ENCODE peak calls at places on chromosomes 4 and X, in six cellular contexts. One of them, this sample, is unnamed.

GRCh38 chrX:108359811-108360602 is 78.2 kb downstream of the COL4A6 start:
- DNase-seq in activated CD4-positive, alpha-beta T cell treated with anti-CD3 and anti-CD28 coated beads for 4 hours: no peak
- DNase-seq in GM20000: no peak
- DNase-seq in stimulated activated CD8-positive, alpha-beta memory T cell treated with anti-CD3 and anti-CD28 coated beads, Interleukin-7, amount 100 ng/mL, for 1 hour: no peak
- DNase-seq in stimulated activated CD4-positive, alpha-beta T cell treated with anti-CD3 and anti-CD28 coated beads, TNF-alpha, amount 100 ng/mL, for 1 hour: no peak
- DNase-seq in EL: peak
- DNase-seq in this sample: no peak

GRCh38 chr4:16916719-16917337 is 18.4 kb upstream of the LDB2 start:
- DNase-seq in stimulated activated CD8-positive, alpha-beta memory T cell treated with anti-CD3 and anti-CD28 coated beads, Interleukin-7, amount 100 ng/mL, for 1 hour: peak
- DNase-seq in EL: peak
- DNase-seq in stimulated activated CD4-positive, alpha-beta T cell treated with anti-CD3 and anti-CD28 coated beads, TNF-alpha, amount 100 ng/mL, for 1 hour: peak
- DNase-seq in GM20000: peak
- DNase-seq in activated CD4-positive, alpha-beta T cell treated with anti-CD3 and anti-CD28 coated beads for 4 hours: peak
- DNase-seq in this sample: peak

GRCh38 chr4:6573551-6573950 is 1.4 kb upstream of the MAN2B2 start:
- DNase-seq in stimulated activated CD4-positive, alpha-beta T cell treated with anti-CD3 and anti-CD28 coated beads, TNF-alpha, amount 100 ng/mL, for 1 hour: no peak
- DNase-seq in activated CD4-positive, alpha-beta T cell treated with anti-CD3 and anti-CD28 coated beads for 4 hours: no peak
- DNase-seq in stimulated activated CD8-positive, alpha-beta memory T cell treated with anti-CD3 and anti-CD28 coated beads, Interleukin-7, amount 100 ng/mL, for 1 hour: no peak
- DNase-seq in GM20000: no peak
- DNase-seq in EL: no peak
- DNase-seq in this sample: no peak

GRCh38 chr4:135418353-135418752 is 1216.8 kb upstream of the PABPC4L start:
- DNase-seq in stimulated activated CD4-positive, alpha-beta T cell treated with anti-CD3 and anti-CD28 coated beads, TNF-alpha, amount 100 ng/mL, for 1 hour: no peak
- DNase-seq in EL: peak
- DNase-seq in stimulated activated CD8-positive, alpha-beta memory T cell treated with anti-CD3 and anti-CD28 coated beads, Interleukin-7, amount 100 ng/mL, for 1 hour: no peak
- DNase-seq in GM20000: peak
- DNase-seq in activated CD4-positive, alpha-beta T cell treated with anti-CD3 and anti-CD28 coated beads for 4 hours: no peak
- DNase-seq in this sample: no peak

GRCh38 chrX:9706426-9706825 is 59.2 kb downstream of the GPR143 start:
- DNase-seq in GM20000: no peak
- DNase-seq in stimulated activated CD4-positive, alpha-beta T cell treated with anti-CD3 and anti-CD28 coated beads, TNF-alpha, amount 100 ng/mL, for 1 hour: no peak
- DNase-seq in stimulated activated CD8-positive, alpha-beta memory T cell treated with anti-CD3 and anti-CD28 coated beads, Interleukin-7, amount 100 ng/mL, for 1 hour: no peak
- DNase-seq in EL: no peak
- DNase-seq in activated CD4-positive, alpha-beta T cell treated with anti-CD3 and anti-CD28 coated beads for 4 hours: no peak
- DNase-seq in this sample: no peak

GRCh38 chr4:40719008-40719623 is 30.6 kb upstream of the NSUN7 start:
- DNase-seq in activated CD4-positive, alpha-beta T cell treated with anti-CD3 and anti-CD28 coated beads for 4 hours: no peak
- DNase-seq in GM20000: peak
- DNase-seq in stimulated activated CD4-positive, alpha-beta T cell treated with anti-CD3 and anti-CD28 coated beads, TNF-alpha, amount 100 ng/mL, for 1 hour: no peak
- DNase-seq in stimulated activated CD8-positive, alpha-beta memory T cell treated with anti-CD3 and anti-CD28 coated beads, Interleukin-7, amount 100 ng/mL, for 1 hour: no peak
- DNase-seq in EL: peak
- DNase-seq in this sample: peak

GRCh38 chr4:41232406-41232805 is 18.1 kb upstream of the APBB2 start:
- DNase-seq in activated CD4-positive, alpha-beta T cell treated with anti-CD3 and anti-CD28 coated beads for 4 hours: no peak
- DNase-seq in stimulated activated CD8-positive, alpha-beta memory T cell treated with anti-CD3 and anti-CD28 coated beads, Interleukin-7, amount 100 ng/mL, for 1 hour: no peak
- DNase-seq in GM20000: no peak
- DNase-seq in EL: no peak
- DNase-seq in stimulated activated CD4-positive, alpha-beta T cell treated with anti-CD3 and anti-CD28 coated beads, TNF-alpha, amount 100 ng/mL, for 1 hour: no peak
- DNase-seq in this sample: no peak

GRCh38 chr4:68404153-68404552 is 43.1 kb upstream of the TMPRSS11E start:
- DNase-seq in EL: no peak
- DNase-seq in activated CD4-positive, alpha-beta T cell treated with anti-CD3 and anti-CD28 coated beads for 4 hours: no peak
- DNase-seq in GM20000: no peak
- DNase-seq in stimulated activated CD4-positive, alpha-beta T cell treated with anti-CD3 and anti-CD28 coated beads, TNF-alpha, amount 100 ng/mL, for 1 hour: no peak
- DNase-seq in stimulated activated CD8-positive, alpha-beta memory T cell treated with anti-CD3 and anti-CD28 coated beads, Interleukin-7, amount 100 ng/mL, for 1 hour: no peak
- DNase-seq in this sample: no peak

GRCh38 chr4:61254406-61254805 is 54.3 kb downstream of the ADGRL3 start:
- DNase-seq in stimulated activated CD4-positive, alpha-beta T cell treated with anti-CD3 and anti-CD28 coated beads, TNF-alpha, amount 100 ng/mL, for 1 hour: no peak
- DNase-seq in activated CD4-positive, alpha-beta T cell treated with anti-CD3 and anti-CD28 coated beads for 4 hours: no peak
- DNase-seq in stimulated activated CD8-positive, alpha-beta memory T cell treated with anti-CD3 and anti-CD28 coated beads, Interleukin-7, amount 100 ng/mL, for 1 hour: no peak
- DNase-seq in EL: no peak
- DNase-seq in GM20000: no peak
- DNase-seq in this sample: no peak

GRCh38 chr4:3671571-3672464 is 94.4 kb upstream of the ADRA2C start:
- DNase-seq in activated CD4-positive, alpha-beta T cell treated with anti-CD3 and anti-CD28 coated beads for 4 hours: no peak
- DNase-seq in stimulated activated CD4-positive, alpha-beta T cell treated with anti-CD3 and anti-CD28 coated beads, TNF-alpha, amount 100 ng/mL, for 1 hour: no peak
- DNase-seq in GM20000: no peak
- DNase-seq in stimulated activated CD8-positive, alpha-beta memory T cell treated with anti-CD3 and anti-CD28 coated beads, Interleukin-7, amount 100 ng/mL, for 1 hour: no peak
- DNase-seq in EL: no peak
- DNase-seq in this sample: no peak

GRCh38 chr4:105594094-105595010 is 41.9 kb downstream of the ARHGEF38 start:
- DNase-seq in EL: no peak
- DNase-seq in activated CD4-positive, alpha-beta T cell treated with anti-CD3 and anti-CD28 coated beads for 4 hours: no peak
- DNase-seq in GM20000: peak
- DNase-seq in stimulated activated CD4-positive, alpha-beta T cell treated with anti-CD3 and anti-CD28 coated beads, TNF-alpha, amount 100 ng/mL, for 1 hour: no peak
- DNase-seq in stimulated activated CD8-positive, alpha-beta memory T cell treated with anti-CD3 and anti-CD28 coated beads, Interleukin-7, amount 100 ng/mL, for 1 hour: no peak
- DNase-seq in this sample: peak

GRCh38 chrX:151174581-151175282 is 1.7 kb upstream of the GPR50 start:
- DNase-seq in stimulated activated CD8-positive, alpha-beta memory T cell treated with anti-CD3 and anti-CD28 coated beads, Interleukin-7, amount 100 ng/mL, for 1 hour: no peak
- DNase-seq in stimulated activated CD4-positive, alpha-beta T cell treated with anti-CD3 and anti-CD28 coated beads, TNF-alpha, amount 100 ng/mL, for 1 hour: no peak
- DNase-seq in GM20000: no peak
- DNase-seq in activated CD4-positive, alpha-beta T cell treated with anti-CD3 and anti-CD28 coated beads for 4 hours: no peak
- DNase-seq in EL: no peak
- DNase-seq in this sample: no peak

GRCh38 chr4:26788341-26788733 is 72.3 kb upstream of the STIM2 start:
- DNase-seq in stimulated activated CD4-positive, alpha-beta T cell treated with anti-CD3 and anti-CD28 coated beads, TNF-alpha, amount 100 ng/mL, for 1 hour: no peak
- DNase-seq in EL: no peak
- DNase-seq in activated CD4-positive, alpha-beta T cell treated with anti-CD3 and anti-CD28 coated beads for 4 hours: no peak
- DNase-seq in stimulated activated CD8-positive, alpha-beta memory T cell treated with anti-CD3 and anti-CD28 coated beads, Interleukin-7, amount 100 ng/mL, for 1 hour: no peak
- DNase-seq in GM20000: no peak
- DNase-seq in this sample: no peak

GRCh38 chr4:187208641-187209040 is 485.0 kb upstream of the FAT1 start:
- DNase-seq in stimulated activated CD8-positive, alpha-beta memory T cell treated with anti-CD3 and anti-CD28 coated beads, Interleukin-7, amount 100 ng/mL, for 1 hour: no peak
- DNase-seq in GM20000: no peak
- DNase-seq in activated CD4-positive, alpha-beta T cell treated with anti-CD3 and anti-CD28 coated beads for 4 hours: no peak
- DNase-seq in stimulated activated CD4-positive, alpha-beta T cell treated with anti-CD3 and anti-CD28 coated beads, TNF-alpha, amount 100 ng/mL, for 1 hour: no peak
- DNase-seq in EL: peak
- DNase-seq in this sample: no peak

GRCh38 chr4:162162672-162163071 is 1.1 kb downstream of the FSTL5 start:
- DNase-seq in GM20000: no peak
- DNase-seq in activated CD4-positive, alpha-beta T cell treated with anti-CD3 and anti-CD28 coated beads for 4 hours: no peak
- DNase-seq in stimulated activated CD4-positive, alpha-beta T cell treated with anti-CD3 and anti-CD28 coated beads, TNF-alpha, amount 100 ng/mL, for 1 hour: no peak
- DNase-seq in stimulated activated CD8-positive, alpha-beta memory T cell treated with anti-CD3 and anti-CD28 coated beads, Interleukin-7, amount 100 ng/mL, for 1 hour: no peak
- DNase-seq in EL: no peak
- DNase-seq in this sample: no peak

GRCh38 chr4:4580494-4580893 is 38.6 kb upstream of the STX18 start:
- DNase-seq in activated CD4-positive, alpha-beta T cell treated with anti-CD3 and anti-CD28 coated beads for 4 hours: no peak
- DNase-seq in EL: no peak
- DNase-seq in stimulated activated CD4-positive, alpha-beta T cell treated with anti-CD3 and anti-CD28 coated beads, TNF-alpha, amount 100 ng/mL, for 1 hour: no peak
- DNase-seq in stimulated activated CD8-positive, alpha-beta memory T cell treated with anti-CD3 and anti-CD28 coated beads, Interleukin-7, amount 100 ng/mL, for 1 hour: no peak
- DNase-seq in GM20000: no peak
- DNase-seq in this sample: no peak